ENCODE peak calls at places on chromosome 19, in six cellular contexts. R is WERI-Rb-1, W is A549, N is AG10803, U is AG09309, G is endodermal cell. M is an unnamed sample.

GRCh38 chr19:47391510-47392223 is 27.7 kb downstream of the MEIS3 start:
- DNase-seq in R (peak; percentile 78), G (peak; percentile 98), U (peak; percentile 21), W (peak; percentile 81), N (peak; percentile 64), M (no peak)

GRCh38 chr19:2607712-2608601 is 94.5 kb downstream of the GNG7 start:
- DNase-seq in W (no peak), U (no peak), G (no peak), R (no peak), N (no peak), M (no peak)

GRCh38 chr19:36573020-36573947 is at the start of gene ZNF529:
- DNase-seq in N (peak; percentile 84), U (peak; percentile 58), W (peak; percentile 97), R (peak; percentile 91), G (peak; percentile 98), M (peak; percentile 93)

GRCh38 chr19:28242317-28242927 is 970.5 kb downstream of the UQCRFS1 start:
- DNase-seq in R (peak; percentile 44), G (peak; percentile 81), U (no peak), W (peak; percentile 50), N (peak; percentile 43), M (peak; percentile 40)

GRCh38 chr19:13187419-13187818 is 37.2 kb downstream of the IER2 start:
- DNase-seq in G (no peak), U (no peak), W (no peak), N (no peak), R (no peak), M (no peak)

GRCh38 chr19:7492142-7493055 is 3.6 kb upstream of the PEX11G start:
- DNase-seq in N (peak; percentile 77), R (no peak), G (no peak), W (no peak), U (peak; percentile 92), M (no peak)

GRCh38 chr19:55537741-55538111 is 793 bp upstream of the SBK2 start:
- DNase-seq in U (no peak), W (peak; percentile 53), N (no peak), G (peak; percentile 72), R (no peak), M (no peak)

GRCh38 chr19:54918499-54918898 is 12.6 kb downstream of the NCR1 start:
- DNase-seq in N (no peak), W (no peak), G (peak; percentile 71), U (no peak), R (no peak), M (no peak)

GRCh38 chr19:3034845-3035541 is 5.9 kb upstream of the TLE2 start:
- DNase-seq in W (no peak), G (no peak), R (peak; percentile 58), N (peak; percentile 61), U (no peak), M (no peak)

GRCh38 chr19:40803857-40804782 is 5.1 kb downstream of the EGLN2 start:
- DNase-seq in R (peak; percentile 68), U (no peak), G (peak; percentile 66), N (no peak), W (no peak), M (no peak)

GRCh38 chr19:54905908-54906511 is at the start of gene NCR1:
- DNase-seq in W (no peak), U (no peak), N (no peak), G (no peak), R (no peak), M (no peak)

GRCh38 chr19:58096884-58097283 is 1.1 kb downstream of the ZSCAN18 start:
- DNase-seq in U (no peak), W (no peak), G (no peak), N (no peak), R (no peak), M (no peak)

GRCh38 chr19:10780368-10780767 is 55.6 kb downstream of the TMED1 start:
- DNase-seq in N (peak; percentile 24), U (peak; percentile 56), R (no peak), W (no peak), G (no peak), M (no peak)

GRCh38 chr19:48390188-48391099 is 907 bp downstream of the KDELR1 start:
- DNase-seq in U (no peak), G (peak; percentile 86), R (peak; percentile 64), W (peak; percentile 64), N (peak; percentile 63), M (peak; percentile 80)

GRCh38 chr19:30846102-30846501 is 473.9 kb downstream of the ZNF536 start:
- DNase-seq in R (no peak), N (no peak), W (no peak), G (no peak), U (no peak), M (no peak)

GRCh38 chr19:43956827-43957226 is 5.8 kb downstream of the ZNF221 start:
- DNase-seq in N (no peak), G (no peak), U (no peak), W (no peak), R (no peak), M (no peak)

GRCh38 chr19:47280183-47280797 is 5.6 kb downstream of the INAFM1 start:
- DNase-seq in U (no peak), N (peak; percentile 12), W (peak; percentile 76), G (peak; percentile 93), R (peak; percentile 72), M (no peak)

GRCh38 chr19:1402411-1403070 is 1.2 kb upstream of the GAMT start:
- DNase-seq in W (peak; percentile 20), N (no peak), G (no peak), U (no peak), R (no peak), M (no peak)

GRCh38 chr19:28468701-28469459 is 744.1 kb downstream of the UQCRFS1 start:
- DNase-seq in W (no peak), U (peak; percentile 55), R (peak; percentile 24), N (peak; percentile 49), G (peak; percentile 82), M (no peak)

GRCh38 chr19:43372462-43372861 is 19.0 kb downstream of the CD177 start:
- DNase-seq in R (no peak), G (no peak), N (no peak), U (no peak), W (no peak), M (no peak)

DNA sequence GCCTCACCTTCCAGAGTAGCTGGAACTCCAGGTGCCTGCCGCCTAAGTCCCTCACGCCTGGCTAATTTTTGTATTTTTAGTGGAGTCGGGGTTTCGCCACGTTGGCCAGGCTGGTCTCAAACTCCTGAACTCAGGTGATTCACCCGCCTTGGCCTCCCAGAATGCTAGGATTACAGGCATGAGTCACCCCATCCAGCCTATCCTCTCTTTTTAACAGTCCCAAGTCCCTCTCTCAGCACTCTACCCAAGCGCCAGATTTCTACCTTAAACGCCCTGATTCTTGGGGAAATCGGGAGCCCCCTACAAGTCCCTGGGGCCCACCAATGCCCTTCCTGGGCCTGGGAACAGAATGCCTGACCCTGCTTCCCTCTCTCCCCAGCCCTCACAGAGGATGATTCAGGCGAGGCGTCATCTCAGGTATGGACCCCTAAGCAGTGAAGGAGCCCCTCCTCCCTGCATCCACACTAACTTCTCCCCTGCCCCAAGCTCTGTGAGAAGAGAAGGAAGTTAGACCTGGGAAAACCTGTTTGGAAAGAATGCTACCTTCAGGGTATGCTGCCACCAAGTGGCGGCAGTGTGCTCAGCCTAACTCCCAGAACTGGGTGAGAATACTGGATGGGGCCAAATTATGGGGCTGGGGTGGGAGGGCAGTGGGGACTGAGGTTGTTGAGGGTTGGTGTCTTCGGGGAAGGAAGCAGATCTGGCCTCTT is 20.8 kb upstream of the EBI3 start:
- DNase-seq in W (peak; percentile 62), U (no peak), G (peak; percentile 78), N (no peak), R (peak; percentile 57), M (no peak)
- TF ChIP-seq CTCF in W (peak; percentile 58), U (peak; percentile 76), G (peak; percentile 66), N (peak; percentile 54), R (peak; percentile 79), M (peak; percentile 47)

GRCh38 chr19:45403272-45403671 is 1.6 kb downstream of the PPP1R13L start:
- DNase-seq in N (no peak), W (no peak), G (no peak), R (no peak), U (no peak), M (no peak)

GRCh38 chr19:45402469-45403070 is 2.3 kb downstream of the PPP1R13L start:
- DNase-seq in U (no peak), W (peak; percentile 85), G (peak; percentile 94), N (peak; percentile 44), R (no peak), M (no peak)

GRCh38 chr19:45403781-45404556 is 900 bp downstream of the PPP1R13L start:
- DNase-seq in U (no peak), W (peak; percentile 80), R (peak; percentile 81), G (peak; percentile 97), N (peak; percentile 31), M (no peak)

GRCh38 chr19:45400192-45400591 is 4.7 kb downstream of the PPP1R13L start:
- DNase-seq in R (no peak), G (peak; percentile 44), N (no peak), W (no peak), U (no peak), M (no peak)

DNA sequence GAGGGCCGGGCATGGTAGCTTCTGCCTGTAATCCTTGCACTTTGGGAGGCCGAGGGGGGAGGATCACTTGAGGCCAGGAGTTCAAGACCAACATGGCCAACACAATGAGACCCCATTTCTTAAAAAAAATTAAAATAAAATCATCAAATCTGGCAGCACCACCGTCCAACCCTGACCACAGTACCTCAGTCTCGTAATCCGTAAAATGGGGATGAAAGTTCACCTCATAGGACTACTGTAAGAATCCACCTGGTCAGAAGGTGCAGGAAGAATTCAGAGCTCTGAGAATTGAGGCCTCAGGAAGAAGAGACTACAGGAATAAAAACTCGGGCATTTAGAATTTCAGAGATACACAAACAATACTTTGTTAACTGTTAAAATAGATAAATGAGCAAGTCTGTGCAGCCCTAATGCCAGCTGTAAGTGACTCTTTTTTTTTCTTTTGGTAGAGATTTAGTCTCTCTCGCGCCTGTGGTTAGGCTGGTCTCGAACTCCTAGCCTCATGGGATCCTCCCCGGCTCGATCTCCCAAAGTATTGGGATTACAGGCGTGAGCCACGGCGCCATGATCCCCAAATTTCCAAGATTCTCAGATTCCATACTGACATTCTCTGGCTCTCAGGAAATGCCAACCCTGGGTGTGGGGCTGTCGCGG is 2.9 kb downstream of the PPP1R13L start:
- DNase-seq in G (no peak), N (no peak), W (no peak), R (no peak), U (no peak), M (no peak)
- TF ChIP-seq CTCF in G (no peak), N (no peak), W (no peak), R (no peak), U (no peak), M (no peak)

GRCh38 chr19:4724252-4724514 is 541 bp upstream of the DPP9 start:
- DNase-seq in W (no peak), G (peak; percentile 85), N (no peak), U (no peak), R (no peak), M (no peak)

GRCh38 chr19:4722671-4723464 is 774 bp downstream of the DPP9 start:
- DNase-seq in N (peak; percentile 87), G (no peak), W (no peak), U (peak; percentile 56), R (no peak), M (no peak)

GRCh38 chr19:4721196-4721595 is 2.4 kb downstream of the DPP9 start:
- DNase-seq in U (no peak), R (no peak), N (no peak), W (no peak), G (no peak), M (no peak)

GRCh38 chr19:4720037-4720700 is 3.5 kb downstream of the DPP9 start:
- DNase-seq in N (no peak), W (no peak), R (no peak), G (no peak), U (no peak), M (no peak)

GRCh38 chr19:4723465-4724251 is at the start of gene DPP9:
- DNase-seq in G (peak; percentile 99), U (peak; percentile 95), W (peak; percentile 98), N (peak; percentile 99), R (peak; percentile 97), M (peak; percentile 98)
- TF ChIP-seq CTCF in G (no peak), U (peak; percentile 35), W (peak; percentile 22), N (peak; percentile 32), R (peak; percentile 47), M (peak; percentile 24)

GRCh38 chr19:19039901-19040300 is 6.5 kb downstream of the ARMC6 start:
- DNase-seq in G (no peak), U (no peak), R (no peak), N (no peak), W (no peak), M (no peak)
- TF ChIP-seq CTCF in G (no peak), U (no peak), R (no peak), N (no peak), W (no peak), M (no peak)